ENCODE peak calls at places on chromosomes 6 and 20, in seven cellular contexts. One of them, this sample, is unnamed.

GRCh38 chr20:31945790-31946189 is 6.1 kb downstream of the PDRG1 start:
- DNase-seq in GM23338: no peak
- DNase-seq in H1: no peak
- DNase-seq in HepG2: no peak
- DNase-seq in endothelial cell of umbilical vein: no peak
- DNase-seq in HCT116: no peak
- DNase-seq in K562: no peak
- DNase-seq in this sample: peak

GRCh38 chr20:41476013-41476441 is 109.4 kb upstream of the EMILIN3 start:
- DNase-seq in GM23338: no peak
- DNase-seq in endothelial cell of umbilical vein: peak
- DNase-seq in HCT116: no peak
- DNase-seq in HepG2: no peak
- DNase-seq in K562: no peak
- DNase-seq in H1: no peak
- DNase-seq in this sample: peak

GRCh38 chr20:32539063-32539816 is 45.9 kb downstream of the NOL4L start:
- DNase-seq in HepG2: no peak
- DNase-seq in H1: no peak
- DNase-seq in K562: peak
- DNase-seq in HCT116: no peak
- DNase-seq in endothelial cell of umbilical vein: no peak
- DNase-seq in GM23338: no peak
- DNase-seq in this sample: no peak

GRCh38 chr6:145865595-145865994 is 51.0 kb upstream of the FBXO30 start:
- DNase-seq in HepG2: no peak
- DNase-seq in endothelial cell of umbilical vein: no peak
- DNase-seq in H1: no peak
- DNase-seq in HCT116: no peak
- DNase-seq in K562: no peak
- DNase-seq in GM23338: no peak
- DNase-seq in this sample: no peak

GRCh38 chr20:7866279-7866678 is 74.0 kb downstream of the HAO1 start:
- DNase-seq in HepG2: peak
- DNase-seq in H1: no peak
- DNase-seq in K562: no peak
- DNase-seq in endothelial cell of umbilical vein: peak
- DNase-seq in GM23338: no peak
- DNase-seq in HCT116: no peak
- DNase-seq in this sample: no peak

GRCh38 chr6:71262914-71263313 is 25.7 kb upstream of the OGFRL1 start:
- DNase-seq in GM23338: no peak
- DNase-seq in HCT116: no peak
- DNase-seq in H1: no peak
- DNase-seq in HepG2: no peak
- DNase-seq in endothelial cell of umbilical vein: no peak
- DNase-seq in K562: no peak
- DNase-seq in this sample: no peak

GRCh38 chr6:41326092-41326491 is 9.3 kb upstream of the NCR2 start:
- DNase-seq in endothelial cell of umbilical vein: no peak
- DNase-seq in HepG2: no peak
- DNase-seq in GM23338: no peak
- DNase-seq in HCT116: no peak
- DNase-seq in H1: no peak
- DNase-seq in K562: no peak
- DNase-seq in this sample: no peak

GRCh38 chr20:19210426-19211155 is 1.9 kb upstream of the SLC24A3 start:
- DNase-seq in K562: no peak
- DNase-seq in GM23338: no peak
- DNase-seq in HepG2: no peak
- DNase-seq in HCT116: no peak
- DNase-seq in endothelial cell of umbilical vein: no peak
- DNase-seq in H1: no peak
- DNase-seq in this sample: peak

GRCh38 chr6:111211411-111212030 is 124.2 kb downstream of the SLC16A10 start:
- DNase-seq in HepG2: no peak
- DNase-seq in H1: no peak
- DNase-seq in GM23338: no peak
- DNase-seq in endothelial cell of umbilical vein: no peak
- DNase-seq in K562: peak
- DNase-seq in HCT116: no peak
- DNase-seq in this sample: no peak

GRCh38 chr6:169905041-169905807 is 153.8 kb downstream of the ERMARD start:
- DNase-seq in HCT116: no peak
- DNase-seq in HepG2: no peak
- DNase-seq in GM23338: no peak
- DNase-seq in H1: no peak
- DNase-seq in endothelial cell of umbilical vein: peak
- DNase-seq in K562: no peak
- DNase-seq in this sample: no peak

GRCh38 chr20:5545381-5545941 is 204.7 kb upstream of the SHLD1 start:
- DNase-seq in HCT116: no peak
- DNase-seq in H1: no peak
- DNase-seq in GM23338: no peak
- DNase-seq in endothelial cell of umbilical vein: no peak
- DNase-seq in K562: no peak
- DNase-seq in HepG2: no peak
- DNase-seq in this sample: no peak

GRCh38 chr6:34223964-34224940 is 12.4 kb upstream of the HMGA1 start:
- DNase-seq in HepG2: peak
- DNase-seq in GM23338: peak
- DNase-seq in H1: no peak
- DNase-seq in endothelial cell of umbilical vein: peak
- DNase-seq in K562: peak
- DNase-seq in HCT116: no peak
- DNase-seq in this sample: peak

GRCh38 chr6:20856681-20857288 is 322.5 kb downstream of the CDKAL1 start:
- DNase-seq in K562: no peak
- DNase-seq in HCT116: no peak
- DNase-seq in HepG2: no peak
- DNase-seq in GM23338: no peak
- DNase-seq in H1: no peak
- DNase-seq in endothelial cell of umbilical vein: no peak
- DNase-seq in this sample: no peak
- TF ChIP-seq POLR2AphosphoS5 in K562: no peak
- TF ChIP-seq POLR2AphosphoS5 in HCT116: no peak
- TF ChIP-seq POLR2AphosphoS5 in HepG2: no peak
- TF ChIP-seq POLR2AphosphoS5 in GM23338: no peak
- TF ChIP-seq POLR2AphosphoS5 in H1: no peak
- TF ChIP-seq POLR2AphosphoS5 in endothelial cell of umbilical vein: no peak
- TF ChIP-seq POLR2AphosphoS5 in this sample: no peak

DNA sequence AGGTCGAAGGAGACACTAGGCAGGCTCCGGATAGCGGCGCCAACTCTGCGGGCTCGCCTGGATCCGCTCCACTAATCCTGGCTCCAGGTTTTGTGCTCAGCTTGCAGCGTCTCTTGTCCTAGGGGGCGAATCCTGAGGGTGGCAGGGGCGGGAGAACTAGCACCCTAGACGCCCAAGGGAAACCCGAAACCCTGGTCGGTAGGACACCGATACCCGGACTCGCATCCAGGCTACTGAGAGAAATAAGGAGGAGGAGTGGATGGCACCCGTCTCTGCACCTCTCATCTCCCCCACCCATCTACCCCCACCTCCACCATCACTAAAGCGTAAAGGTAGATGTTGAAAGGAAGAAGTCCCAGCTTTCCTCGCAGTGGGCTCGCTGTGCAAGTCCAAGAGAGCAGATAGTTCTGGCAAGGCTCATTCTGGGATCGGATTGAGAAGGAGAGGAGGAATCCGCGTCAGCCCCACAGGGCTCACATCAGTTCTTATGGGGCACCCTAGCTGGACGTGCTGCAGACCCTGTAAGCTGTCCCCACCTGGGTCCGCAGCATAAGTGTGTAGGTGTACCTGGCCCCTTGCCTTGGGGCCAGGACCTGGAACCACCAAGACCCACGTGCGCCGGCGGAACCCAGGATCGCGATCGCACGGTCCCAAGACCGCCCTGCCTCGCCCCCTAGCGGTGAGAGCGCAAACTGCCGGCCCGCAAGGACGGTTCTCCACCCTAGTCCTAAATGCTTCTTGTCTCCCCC is 6.9 kb downstream of the SLC32A1 start:
- DNase-seq in H1: no peak
- DNase-seq in HepG2: peak
- DNase-seq in K562: peak
- DNase-seq in HCT116: peak
- DNase-seq in endothelial cell of umbilical vein: peak
- DNase-seq in GM23338: peak
- DNase-seq in this sample: no peak
- TF ChIP-seq EZH2 in H1: no peak
- TF ChIP-seq EZH2 in HepG2: no peak
- TF ChIP-seq EZH2 in K562: no peak
- TF ChIP-seq EZH2 in HCT116: no peak
- TF ChIP-seq EZH2 in endothelial cell of umbilical vein: no peak
- TF ChIP-seq EZH2 in GM23338: no peak
- TF ChIP-seq EZH2 in this sample: no peak

GRCh38 chr20:3753501-3754257 is 13.9 kb downstream of the ADISSP start:
- DNase-seq in HCT116: no peak
- DNase-seq in HepG2: no peak
- DNase-seq in GM23338: no peak
- DNase-seq in K562: no peak
- DNase-seq in H1: no peak
- DNase-seq in endothelial cell of umbilical vein: no peak
- DNase-seq in this sample: no peak

GRCh38 chr20:3755814-3756480 is 11.6 kb downstream of the ADISSP start:
- DNase-seq in GM23338: no peak
- DNase-seq in HepG2: no peak
- DNase-seq in HCT116: no peak
- DNase-seq in K562: no peak
- DNase-seq in H1: no peak
- DNase-seq in endothelial cell of umbilical vein: no peak
- DNase-seq in this sample: no peak

GRCh38 chr20:3753098-3753497 is 14.5 kb downstream of the ADISSP start:
- DNase-seq in GM23338: peak
- DNase-seq in HepG2: peak
- DNase-seq in K562: peak
- DNase-seq in HCT116: peak
- DNase-seq in endothelial cell of umbilical vein: peak
- DNase-seq in H1: no peak
- DNase-seq in this sample: peak

GRCh38 chr20:3755269-3755668 is 12.3 kb downstream of the ADISSP start:
- DNase-seq in GM23338: no peak
- DNase-seq in HepG2: no peak
- DNase-seq in HCT116: no peak
- DNase-seq in K562: no peak
- DNase-seq in H1: no peak
- DNase-seq in endothelial cell of umbilical vein: no peak
- DNase-seq in this sample: no peak

DNA sequence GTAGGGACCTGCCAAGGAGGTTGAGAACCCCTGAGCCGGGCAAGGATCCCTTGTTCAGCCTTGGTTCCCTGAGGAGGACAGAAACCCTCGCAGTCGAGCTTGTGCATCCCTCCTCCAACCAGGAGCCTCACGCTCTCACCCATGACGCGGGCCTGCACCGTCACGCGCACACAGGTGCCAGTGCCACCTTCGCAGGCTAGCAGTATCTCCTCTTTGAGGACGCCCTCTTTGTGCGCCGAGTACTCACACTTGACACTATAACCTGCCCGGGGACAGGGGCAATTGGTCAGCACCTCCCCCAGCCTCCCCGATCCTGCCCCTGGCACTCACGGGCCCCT is 13.3 kb downstream of the ADISSP start:
- DNase-seq in HepG2: no peak
- DNase-seq in endothelial cell of umbilical vein: no peak
- DNase-seq in HCT116: no peak
- DNase-seq in GM23338: no peak
- DNase-seq in H1: no peak
- DNase-seq in K562: no peak
- DNase-seq in this sample: no peak
- TF ChIP-seq POLR2AphosphoS5 in HepG2: no peak
- TF ChIP-seq POLR2AphosphoS5 in endothelial cell of umbilical vein: no peak
- TF ChIP-seq POLR2AphosphoS5 in HCT116: no peak
- TF ChIP-seq POLR2AphosphoS5 in GM23338: no peak
- TF ChIP-seq POLR2AphosphoS5 in H1: peak
- TF ChIP-seq POLR2AphosphoS5 in K562: no peak
- TF ChIP-seq POLR2AphosphoS5 in this sample: no peak

DNA sequence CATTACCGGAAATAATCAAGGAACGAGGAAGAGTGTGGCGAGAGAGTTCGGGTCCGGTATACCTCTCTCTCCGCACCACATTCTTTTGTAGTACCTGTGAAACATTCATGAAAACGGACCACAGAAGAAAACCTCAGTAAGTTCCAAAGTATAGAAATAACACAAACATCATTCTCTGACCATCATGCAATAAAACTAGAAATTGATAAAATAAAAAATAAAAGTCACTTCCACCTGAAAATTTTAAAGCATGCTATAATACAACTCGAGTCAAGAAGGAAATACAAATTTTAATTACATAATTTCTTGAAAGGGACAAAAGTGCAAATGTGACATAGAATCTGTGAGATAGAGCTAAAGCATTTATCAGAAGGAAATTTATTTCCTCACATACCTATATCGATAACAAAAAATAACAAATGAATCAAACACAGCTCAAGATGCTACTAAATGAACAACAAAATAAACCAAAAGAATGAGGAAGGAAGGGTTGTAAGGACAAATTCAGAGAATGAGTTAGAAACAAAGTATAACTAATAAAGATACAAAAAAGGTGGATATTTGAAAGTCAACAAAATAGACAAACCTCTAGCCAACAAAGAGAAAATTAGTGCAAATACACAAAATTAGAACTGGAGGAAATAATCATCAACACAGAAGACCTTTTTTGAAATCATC is 84.2 kb downstream of the TRIM27 start:
- DNase-seq in K562: no peak
- DNase-seq in HepG2: no peak
- DNase-seq in H1: no peak
- DNase-seq in endothelial cell of umbilical vein: no peak
- DNase-seq in HCT116: no peak
- DNase-seq in GM23338: no peak
- DNase-seq in this sample: no peak
- TF ChIP-seq EZH2 in K562: no peak
- TF ChIP-seq EZH2 in HepG2: no peak
- TF ChIP-seq EZH2 in H1: no peak
- TF ChIP-seq EZH2 in endothelial cell of umbilical vein: no peak
- TF ChIP-seq EZH2 in HCT116: no peak
- TF ChIP-seq EZH2 in GM23338: no peak
- TF ChIP-seq EZH2 in this sample: no peak

This sample was measured in SK-N-MC.